ENCODE peak calls at places on chromosomes 1 and 21, in nine cellular contexts. K is A549, H is NCI-H1105, N is GM19239, X is C1 segment of cervical spinal cord, U is lung microvascular endothelial cell, F is fibroblast of lung, T is MV-4-11, O is smooth muscle cell of the brain vasculature. Z is an unnamed sample.

GRCh38 chr21:45894107-45894810 is 87.3 kb upstream of the COL6A1 start:
- DNase-seq in K (no peak), H (no peak), T (no peak), X (no peak), O (no peak), U (no peak), F (peak), N (no peak), Z (peak)

GRCh38 chr1:92695104-92695503 is 89.8 kb downstream of the EVI5 start:
- DNase-seq in X (no peak), F (no peak), U (no peak), T (no peak), O (no peak), K (no peak), N (no peak), H (no peak), Z (no peak)

GRCh38 chr1:98940680-98941079 is 64.0 kb downstream of the PLPPR5 start:
- DNase-seq in H (no peak), O (no peak), T (no peak), N (no peak), K (no peak), F (peak), X (no peak), U (no peak), Z (peak)

GRCh38 chr1:58883888-58884482 is 100.1 kb upstream of the JUN start:
- DNase-seq in N (peak), F (no peak), X (no peak), K (no peak), O (no peak), H (no peak), U (peak), T (peak), Z (no peak)

GRCh38 chr1:41535236-41535720 is 50.8 kb upstream of the EDN2 start:
- DNase-seq in F (no peak), H (no peak), U (no peak), N (no peak), X (no peak), O (no peak), K (no peak), T (no peak), Z (no peak)

GRCh38 chr1:158998781-158999161 is 10.9 kb upstream of the IFI16 start:
- DNase-seq in H (peak), K (peak), O (no peak), U (peak), F (peak), T (peak), N (no peak), X (peak), Z (no peak)

GRCh38 chr1:192906334-192906733 is 97.5 kb downstream of the RGS2 start:
- DNase-seq in F (no peak), N (no peak), H (no peak), X (no peak), O (no peak), T (no peak), K (no peak), U (no peak), Z (no peak)

GRCh38 chr1:234731371-234732085 is 121.5 kb upstream of the IRF2BP2 start:
- DNase-seq in F (peak), X (no peak), T (peak), K (peak), N (no peak), H (no peak), U (peak), O (no peak), Z (peak)

GRCh38 chr1:75484789-75485188 is 126.1 kb downstream of the SLC44A5 start:
- DNase-seq in K (no peak), T (no peak), N (no peak), F (no peak), O (no peak), H (no peak), X (no peak), U (no peak), Z (no peak)

GRCh38 chr1:38045431-38046332 is 911 bp downstream of the POU3F1 start:
- DNase-seq in N (no peak), H (peak), O (no peak), X (no peak), T (no peak), K (peak), F (peak), U (no peak), Z (no peak)

GRCh38 chr1:145977486-145978476 is 13.3 kb downstream of the POLR3GL start:
- DNase-seq in U (peak), O (no peak), K (peak), X (peak), H (peak), T (peak), N (peak), F (peak), Z (peak)

GRCh38 chr1:205480349-205481278 is 23.9 kb upstream of the CDK18 start:
- DNase-seq in N (no peak), H (no peak), K (no peak), F (no peak), O (no peak), U (no peak), T (no peak), X (no peak), Z (no peak)

GRCh38 chr1:25503551-25504426 is 39.6 kb upstream of the LDLRAP1 start:
- DNase-seq in O (no peak), F (no peak), T (peak), U (peak), K (peak), N (peak), X (peak), H (no peak), Z (no peak)

GRCh38 chr1:38077523-38078147 is 31.0 kb upstream of the POU3F1 start:
- DNase-seq in F (peak), O (no peak), X (no peak), K (no peak), N (no peak), T (no peak), U (no peak), H (no peak), Z (no peak)

GRCh38 chr21:41686664-41687063 is 80.2 kb downstream of the RIPK4 start:
- DNase-seq in U (no peak), F (no peak), T (no peak), K (no peak), N (no peak), O (no peak), X (no peak), H (no peak), Z (no peak)

GRCh38 chr1:8047686-8048522 is 21.8 kb upstream of the ERRFI1 start:
- DNase-seq in U (peak), T (peak), F (peak), O (no peak), K (peak), N (no peak), X (no peak), H (no peak), Z (peak)

GRCh38 chr1:176800978-176801552 is 338.1 kb downstream of the PAPPA2 start:
- DNase-seq in N (no peak), O (no peak), F (no peak), U (no peak), K (no peak), T (no peak), X (no peak), H (no peak), Z (no peak)